ENCODE peak calls at places on chromosomes 5 and 9, in eight cellular contexts. Z, Q, D, V, A, Y, P and G are unnamed samples.

GRCh38 chr9:71844808-71845207 is 66.2 kb downstream of the ABHD17B start:
- DNase-seq in Y (no peak), A (no peak), V (no peak), P (no peak), Z (no peak), D (no peak), Q (no peak), G (no peak)

GRCh38 chr5:150513375-150514309 is 5.7 kb downstream of the NDST1 start:
- DNase-seq in Z (peak; percentile 35), Q (no peak), A (no peak), V (no peak), P (no peak), Y (no peak), D (no peak), G (no peak)

GRCh38 chr5:1144089-1144488 is 32.2 kb upstream of the SLC12A7 start:
- DNase-seq in Y (no peak), D (no peak), Q (no peak), A (no peak), V (no peak), P (no peak), Z (no peak), G (no peak)

GRCh38 chr9:36928670-36929349 is 105.3 kb downstream of the PAX5 start:
- DNase-seq in A (no peak), V (no peak), D (peak; percentile 55), Z (no peak), P (peak; percentile 66), Q (peak; percentile 14), Y (no peak), G (peak; percentile 14)

GRCh38 chr5:158485604-158486081 is 614.1 kb downstream of the EBF1 start:
- DNase-seq in Q (no peak), V (no peak), D (no peak), Z (no peak), Y (no peak), P (no peak), A (no peak), G (no peak)

GRCh38 chr5:172178301-172179031 is 9.6 kb downstream of the STK10 start:
- DNase-seq in Q (no peak), Y (no peak), P (no peak), D (no peak), A (no peak), V (no peak), Z (no peak), G (peak; percentile 32)

GRCh38 chr9:107638496-107638895 is 148.9 kb upstream of the KLF4 start:
- DNase-seq in D (no peak), Q (no peak), V (no peak), P (no peak), Y (no peak), Z (no peak), A (no peak), G (no peak)

GRCh38 chr5:142426129-142426641 is 101.4 kb upstream of the SPRY4 start:
- DNase-seq in Q (no peak), Z (no peak), A (no peak), P (no peak), D (no peak), V (peak; percentile 9), Y (peak; percentile 67), G (peak; percentile 29)

GRCh38 chr5:126138475-126139005 is 284.7 kb upstream of the GRAMD2B start:
- DNase-seq in P (peak; percentile 49), Z (no peak), D (no peak), A (no peak), Q (peak; percentile 24), V (no peak), Y (no peak), G (no peak)

GRCh38 chr5:97046270-97046982 is 96.0 kb downstream of the LIX1 start:
- DNase-seq in P (peak; percentile 20), Q (peak; percentile 74), A (no peak), V (no peak), D (peak; percentile 12), Y (no peak), Z (no peak), G (no peak)

GRCh38 chr9:93111001-93111370 is 15.0 kb downstream of the CARD19 start:
- DNase-seq in D (no peak), P (no peak), Q (no peak), Z (no peak), Y (no peak), A (no peak), V (no peak), G (no peak)

GRCh38 chr9:113705938-113706519 is 170.1 kb upstream of the ZNF618 start:
- DNase-seq in P (no peak), D (no peak), Q (no peak), A (no peak), V (no peak), Y (no peak), Z (no peak), G (no peak)

GRCh38 chr9:85258823-85259370 is 482.9 kb downstream of the AGTPBP1 start:
- DNase-seq in Z (peak; percentile 58), A (peak; percentile 82), D (peak; percentile 56), Y (peak; percentile 78), Q (peak; percentile 62), V (no peak), P (peak; percentile 83), G (no peak)

GRCh38 chr9:112755675-112756074 is 5.1 kb downstream of the SNX30 start:
- DNase-seq in Y (no peak), D (no peak), A (no peak), P (no peak), Q (no peak), V (no peak), Z (no peak), G (no peak)

GRCh38 chr5:80219381-80219780 is 36.5 kb downstream of the SERINC5 start:
- DNase-seq in V (no peak), Z (no peak), D (no peak), Y (no peak), P (no peak), Q (no peak), A (peak; percentile 63), G (no peak)

GRCh38 chr5:149931992-149932436 is 12.6 kb downstream of the PDE6A start:
- DNase-seq in P (no peak), A (no peak), Q (no peak), V (no peak), Z (no peak), D (no peak), Y (no peak), G (no peak)

GRCh38 chr5:73274870-73275756 is 102.1 kb downstream of the TMEM174 start:
- DNase-seq in Z (no peak), D (no peak), P (no peak), Y (no peak), A (peak; percentile 65), V (no peak), Q (no peak), G (no peak)

GRCh38 chr5:110169461-110169860 is 479.7 kb downstream of the MAN2A1 start:
- DNase-seq in D (no peak), Q (no peak), P (no peak), Z (no peak), A (no peak), Y (no peak), V (no peak), G (no peak)

GRCh38 chr5:139744471-139745120 is 51.0 kb upstream of the PSD2 start:
- DNase-seq in Y (no peak), Q (no peak), V (no peak), Z (no peak), P (no peak), A (no peak), D (no peak), G (no peak)

GRCh38 chr5:956941-957729 is 51.5 kb upstream of the NKD2 start:
- DNase-seq in A (no peak), Q (peak; percentile 85), Y (peak; percentile 43), P (peak; percentile 74), Z (no peak), D (peak; percentile 93), V (no peak), G (peak; percentile 64)

GRCh38 chr5:143495124-143495523 is 91.6 kb upstream of the NR3C1 start:
- DNase-seq in Y (no peak), Z (no peak), A (no peak), D (no peak), V (no peak), Q (no peak), P (peak; percentile 94), G (no peak)

GRCh38 chr9:15146121-15146820 is 160.7 kb downstream of the TTC39B start:
- DNase-seq in Z (no peak), P (no peak), A (peak; percentile 57), Y (no peak), D (no peak), Q (no peak), V (no peak), G (no peak)

GRCh38 chr5:111389390-111390082 is 122.8 kb downstream of the STARD4 start:
- DNase-seq in A (no peak), Q (peak; percentile 36), P (peak; percentile 20), V (no peak), Z (no peak), D (peak; percentile 75), Y (peak; percentile 39), G (peak; percentile 3)

GRCh38 chr5:158434749-158435148 is 575.8 kb upstream of the CLINT1 start:
- DNase-seq in P (no peak), A (no peak), Q (no peak), Z (no peak), V (no peak), D (no peak), Y (no peak), G (no peak)

GRCh38 chr5:30581198-30581925 is 612.1 kb upstream of the CDH6 start:
- DNase-seq in Q (no peak), A (no peak), D (no peak), V (no peak), P (peak; percentile 42), Z (no peak), Y (no peak), G (no peak)

GRCh38 chr5:66906021-66906420 is 290.6 kb downstream of the CD180 start:
- DNase-seq in P (no peak), V (no peak), Q (peak; percentile 16), Z (no peak), A (no peak), D (no peak), Y (no peak), G (no peak)

GRCh38 chr9:97889941-97890557 is 32.3 kb downstream of the TRMO start:
- DNase-seq in D (peak; percentile 27), P (peak; percentile 54), Z (peak; percentile 45), Y (no peak), Q (no peak), A (no peak), V (peak; percentile 27), G (peak; percentile 76)

GRCh38 chr9:32264171-32264862 is 120.1 kb upstream of the ACO1 start:
- DNase-seq in D (peak; percentile 6), P (peak; percentile 60), Q (no peak), A (no peak), Y (no peak), Z (no peak), V (no peak), G (no peak)

GRCh38 chr5:116970318-116970717 is 395.7 kb upstream of the SEMA6A start:
- DNase-seq in V (no peak), Z (no peak), P (peak; percentile 80), D (no peak), A (peak; percentile 41), Q (peak; percentile 44), Y (no peak), G (no peak)